ENCODE peak calls at places on chromosome 1, in eight cellular contexts. H, M, W, J, G, F, Y and O are unnamed samples.

GRCh38 chr1:47031585-47031984 is 8.1 kb downstream of the CYP4X1 start:
- DNase-seq in H (no peak), M (no peak), W (no peak), J (no peak), G (peak; percentile 80), F (peak; percentile 8), Y (no peak), O (peak; percentile 50)

GRCh38 chr1:78688701-78689100 is 39.1 kb downstream of the IFI44 start:
- DNase-seq in H (no peak), M (no peak), W (no peak), J (no peak), G (peak; percentile 44), F (peak; percentile 74), Y (no peak), O (peak; percentile 83)

GRCh38 chr1:55353709-55354620 is 138.8 kb upstream of the USP24 start:
- DNase-seq in H (no peak), M (no peak), W (no peak), J (peak; percentile 35), G (peak; percentile 26), F (peak; percentile 36), Y (no peak), O (no peak)

GRCh38 chr1:116663821-116664220 is 3.7 kb downstream of the IGSF3 start:
- DNase-seq in H (no peak), M (no peak), W (no peak), J (no peak), G (no peak), F (no peak), Y (no peak), O (no peak)

GRCh38 chr1:206769331-206769731 is 1.2 kb upstream of the IL19 start:
- DNase-seq in H (no peak), M (no peak), W (no peak), J (no peak), G (no peak), F (no peak), Y (peak; percentile 18), O (no peak)

GRCh38 chr1:227798078-227798802 is 17.2 kb upstream of the PRSS38 start:
- DNase-seq in H (no peak), M (no peak), W (no peak), J (no peak), G (no peak), F (no peak), Y (no peak), O (no peak)

GRCh38 chr1:58815680-58816071 is 31.8 kb upstream of the JUN start:
- DNase-seq in H (no peak), M (no peak), W (peak; percentile 26), J (peak; percentile 17), G (peak; percentile 62), F (peak; percentile 35), Y (no peak), O (no peak)

GRCh38 chr1:223870617-223871574 is 25.1 kb upstream of the TP53BP2 start:
- DNase-seq in H (no peak), M (peak; percentile 83), W (no peak), J (no peak), G (no peak), F (no peak), Y (no peak), O (no peak)

GRCh38 chr1:18686540-18686939 is 55.9 kb downstream of the PAX7 start:
- DNase-seq in H (no peak), M (no peak), W (no peak), J (no peak), G (no peak), F (no peak), Y (no peak), O (no peak)

GRCh38 chr1:18697541-18697940 is 66.9 kb downstream of the PAX7 start:
- DNase-seq in H (no peak), M (no peak), W (no peak), J (no peak), G (no peak), F (no peak), Y (no peak), O (no peak)

GRCh38 chr1:18693256-18694098 is 62.8 kb downstream of the PAX7 start:
- DNase-seq in H (no peak), M (no peak), W (no peak), J (no peak), G (no peak), F (no peak), Y (no peak), O (no peak)

DNA sequence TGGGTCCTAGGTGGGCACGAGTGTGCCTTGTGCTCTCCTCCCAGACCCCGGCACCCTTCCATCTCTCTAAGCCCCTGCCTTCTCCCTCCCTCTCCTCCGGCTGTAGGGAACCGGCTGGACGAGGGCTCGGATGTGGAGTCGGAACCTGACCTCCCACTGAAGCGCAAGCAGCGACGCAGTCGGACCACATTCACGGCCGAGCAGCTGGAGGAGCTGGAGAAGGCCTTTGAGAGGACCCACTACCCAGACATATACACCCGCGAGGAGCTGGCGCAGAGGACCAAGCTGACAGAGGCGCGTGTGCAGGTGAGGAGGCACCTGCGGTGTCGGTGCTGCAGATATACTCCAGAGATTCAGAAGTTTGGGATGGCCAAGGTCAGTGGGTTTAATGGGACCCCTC is 61.0 kb downstream of the PAX7 start:
- DNase-seq in H (no peak), M (no peak), W (no peak), J (no peak), G (no peak), F (no peak), Y (no peak), O (no peak)
- TF ChIP-seq CTCF in H (no peak), M (no peak), W (no peak), J (no peak), G (no peak), F (no peak), Y (no peak), O (no peak)

GRCh38 chr1:176692431-176692830 is 229.5 kb downstream of the PAPPA2 start:
- DNase-seq in H (no peak), M (no peak), W (no peak), J (peak; percentile 86), G (no peak), F (no peak), Y (no peak), O (no peak)

GRCh38 chr1:176694713-176695112 is 231.7 kb downstream of the PAPPA2 start:
- DNase-seq in H (no peak), M (no peak), W (no peak), J (no peak), G (no peak), F (no peak), Y (no peak), O (no peak)

GRCh38 chr1:176692988-176693696 is 230.2 kb downstream of the PAPPA2 start:
- DNase-seq in H (no peak), M (no peak), W (no peak), J (no peak), G (no peak), F (no peak), Y (no peak), O (no peak)

GRCh38 chr1:176693697-176694329 is 230.8 kb downstream of the PAPPA2 start:
- DNase-seq in H (no peak), M (no peak), W (no peak), J (no peak), G (no peak), F (peak; percentile 59), Y (no peak), O (peak; percentile 2)

DNA sequence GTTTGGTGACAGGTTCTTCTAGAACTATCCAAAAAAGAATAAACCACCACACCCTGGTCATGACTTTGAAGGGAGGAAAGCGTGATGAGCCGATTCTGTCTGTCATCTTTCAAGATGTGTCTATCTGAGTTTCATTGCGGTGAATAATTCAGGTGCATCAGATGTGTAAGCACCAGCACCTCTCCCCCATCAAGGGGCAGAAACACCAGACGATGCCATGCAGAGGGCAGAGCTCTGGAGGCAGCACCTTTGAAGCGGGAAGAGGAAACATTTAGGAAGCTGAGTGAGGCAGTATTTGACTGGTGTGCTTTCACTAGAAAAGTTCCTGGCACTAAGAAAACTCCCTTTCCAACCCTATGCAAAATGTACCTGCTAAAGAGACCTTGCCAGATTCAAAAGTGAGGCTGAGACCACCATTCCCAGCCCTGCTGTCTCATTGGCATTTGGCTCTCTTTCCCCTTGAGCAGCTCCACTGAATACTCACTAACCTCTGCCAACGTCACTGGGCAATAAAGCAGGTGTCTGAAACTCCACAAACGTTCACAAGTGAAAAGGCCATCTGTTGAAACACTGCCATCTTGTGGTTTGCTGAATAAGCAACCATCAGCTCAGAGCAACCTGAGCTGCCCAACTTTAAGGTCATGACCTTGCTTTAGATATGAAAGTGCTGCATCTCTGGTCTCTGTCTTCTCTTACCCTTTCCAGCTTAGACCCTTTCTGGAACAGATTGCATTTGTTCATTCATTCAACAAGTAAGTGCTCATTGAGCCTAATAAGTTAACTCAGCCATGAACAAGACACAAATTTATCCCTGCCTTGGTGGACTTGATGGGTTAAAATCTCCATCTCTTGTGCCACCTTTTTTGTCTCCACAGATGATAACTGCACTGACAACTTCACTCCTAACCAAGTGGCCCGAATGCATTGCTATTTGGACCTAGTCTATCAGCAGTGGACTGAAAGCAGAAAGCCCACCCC is 228.6 kb downstream of the PAPPA2 start:
- DNase-seq in H (peak; percentile 29), M (no peak), W (peak; percentile 9), J (peak; percentile 57), G (peak; percentile 81), F (peak; percentile 76), Y (no peak), O (peak; percentile 53)
- TF ChIP-seq CTCF in H (peak; percentile 75), M (peak; percentile 66), W (peak; percentile 42), J (peak; percentile 37), G (peak; percentile 89), F (peak; percentile 87), Y (peak; percentile 42), O (peak; percentile 52)

GRCh38 chr1:26959722-26960624 is at the start of gene KDF1:
- DNase-seq in H (no peak), M (peak; percentile 95), W (no peak), J (no peak), G (peak; percentile 80), F (no peak), Y (peak; percentile 95), O (no peak)
- TF ChIP-seq CTCF in H (no peak), M (peak; percentile 16), W (no peak), J (no peak), G (peak; percentile 15), F (no peak), Y (no peak), O (no peak)

GRCh38 chr1:189220750-189221149 is 1256.9 kb downstream of the BRINP3 start:
- DNase-seq in H (no peak), M (no peak), W (no peak), J (no peak), G (peak; percentile 18), F (no peak), Y (no peak), O (no peak)
- TF ChIP-seq CTCF in H (no peak), M (no peak), W (peak; percentile 47), J (no peak), G (peak; percentile 41), F (no peak), Y (no peak), O (no peak)

GRCh38 chr1:192801451-192801850 is 7.4 kb upstream of the RGS2 start:
- DNase-seq in H (no peak), M (no peak), W (no peak), J (no peak), G (no peak), F (no peak), Y (no peak), O (peak; percentile 26)
- TF ChIP-seq CTCF in H (no peak), M (no peak), W (no peak), J (no peak), G (no peak), F (no peak), Y (no peak), O (no peak)

GRCh38 chr1:154741747-154742495 is 128.2 kb downstream of the KCNN3 start:
- DNase-seq in H (no peak), M (no peak), W (no peak), J (no peak), G (no peak), F (peak; percentile 28), Y (no peak), O (peak; percentile 46)
- TF ChIP-seq CTCF in H (no peak), M (no peak), W (peak; percentile 10), J (no peak), G (no peak), F (no peak), Y (no peak), O (peak; percentile 10)